ENCODE peak calls at places on chromosomes 6 and 20, in five cellular contexts. X, M, F, Y and J are unnamed samples.
A peak's percentile ranks its signal among the peaks of the same experiment; 100 is the strongest.

GRCh38 chr6:163122365-163122764 is 292.2 kb upstream of the QKI start:
- DNase-seq in X (no peak), M (no peak), F (no peak), Y (no peak), J (no peak)

GRCh38 chr6:14910692-14911547 is 334.9 kb upstream of the JARID2 start:
- DNase-seq in X (no peak), M (no peak), F (peak; percentile 72), Y (no peak), J (no peak)

GRCh38 chr6:142400495-142400894 is 98.7 kb downstream of the ADGRG6 start:
- DNase-seq in X (peak; percentile 72), M (no peak), F (no peak), Y (no peak), J (no peak)

GRCh38 chr6:89375427-89375868 is 22.9 kb upstream of the UBE2J1 start:
- DNase-seq in X (no peak), M (peak; percentile 50), F (peak; percentile 90), Y (peak; percentile 85), J (no peak)

GRCh38 chr20:3446779-3447178 is 24.0 kb upstream of the ATRN start:
- DNase-seq in X (no peak), M (peak; percentile 53), F (no peak), Y (no peak), J (no peak)

GRCh38 chr6:36422714-36423100 is 19.9 kb downstream of the PXT1 start:
- DNase-seq in X (no peak), M (no peak), F (no peak), Y (no peak), J (no peak)

GRCh38 chr6:103236923-103237322 is 1622.8 kb downstream of the HACE1 start:
- DNase-seq in X (no peak), M (peak; percentile 22), F (no peak), Y (no peak), J (no peak)

GRCh38 chr6:163985710-163986109 is 571.2 kb downstream of the QKI start:
- DNase-seq in X (peak; percentile 51), M (peak; percentile 2), F (peak; percentile 43), Y (no peak), J (no peak)

GRCh38 chr20:7010584-7010983 is 243.1 kb downstream of the BMP2 start:
- DNase-seq in X (no peak), M (no peak), F (no peak), Y (no peak), J (no peak)

GRCh38 chr20:23189341-23189740 is 103.2 kb upstream of the CD93 start:
- DNase-seq in X (no peak), M (no peak), F (no peak), Y (no peak), J (peak; percentile 53)

GRCh38 chr6:134510920-134511319 is 193.0 kb upstream of the SGK1 start:
- DNase-seq in X (no peak), M (no peak), F (peak; percentile 43), Y (no peak), J (no peak)

GRCh38 chr20:45774933-45775332 is 16.8 kb downstream of the WFDC3 start:
- DNase-seq in X (no peak), M (no peak), F (no peak), Y (no peak), J (no peak)

GRCh38 chr6:54830216-54830615 is 16.4 kb upstream of the FAM83B start:
- DNase-seq in X (no peak), M (no peak), F (no peak), Y (no peak), J (no peak)

GRCh38 chr20:17023811-17024210 is 203.0 kb upstream of the PCSK2 start:
- DNase-seq in X (peak; percentile 20), M (no peak), F (peak; percentile 7), Y (no peak), J (no peak)

GRCh38 chr6:137487181-137487910 is 6.8 kb downstream of the OLIG3 start:
- DNase-seq in X (no peak), M (no peak), F (no peak), Y (no peak), J (no peak)

GRCh38 chr20:2408111-2408510 is 27.4 kb downstream of the TGM6 start:
- DNase-seq in X (no peak), M (no peak), F (no peak), Y (no peak), J (no peak)

GRCh38 chr6:61886608-61887259 is 399.3 kb downstream of the KHDRBS2 start:
- DNase-seq in X (no peak), M (peak; percentile 17), F (no peak), Y (no peak), J (no peak)

GRCh38 chr6:169961772-169962561 is 210.5 kb downstream of the ERMARD start:
- DNase-seq in X (no peak), M (no peak), F (no peak), Y (no peak), J (peak; percentile 70)

GRCh38 chr20:3203315-3204123 is 963 bp downstream of the DDRGK1 start:
- DNase-seq in X (no peak), M (peak; percentile 39), F (peak; percentile 36), Y (no peak), J (no peak)

GRCh38 chr6:84442241-84442640 is 214.8 kb upstream of the CEP162 start:
- DNase-seq in X (no peak), M (no peak), F (no peak), Y (no peak), J (no peak)

GRCh38 chr20:8049321-8049720 is 29.8 kb upstream of the TMX4 start:
- DNase-seq in X (no peak), M (no peak), F (no peak), Y (no peak), J (no peak)

GRCh38 chr6:16807956-16808355 is 46.7 kb upstream of the ATXN1 start:
- DNase-seq in X (no peak), M (no peak), F (no peak), Y (no peak), J (no peak)

GRCh38 chr6:131251593-131252204 is 116.4 kb downstream of the AKAP7 start:
- DNase-seq in X (no peak), M (no peak), F (no peak), Y (no peak), J (no peak)

GRCh38 chr6:137217801-137218472 is 1.2 kb downstream of the IFNGR1 start:
- DNase-seq in X (peak; percentile 15), M (peak; percentile 6), F (peak; percentile 61), Y (peak; percentile 59), J (no peak)

GRCh38 chr6:70864404-70864803 is 92.5 kb downstream of the B3GAT2 start:
- DNase-seq in X (no peak), M (no peak), F (no peak), Y (no peak), J (no peak)

GRCh38 chr6:169156108-169156821 is 97.4 kb downstream of the THBS2 start:
- DNase-seq in X (peak; percentile 43), M (no peak), F (no peak), Y (no peak), J (peak; percentile 73)

GRCh38 chr6:142740449-142740848 is 204.5 kb downstream of the HIVEP2 start:
- DNase-seq in X (peak; percentile 37), M (no peak), F (no peak), Y (no peak), J (no peak)

GRCh38 chr6:113632220-113632864 is 224.8 kb upstream of the MARCKS start:
- DNase-seq in X (peak; percentile 93), M (peak; percentile 89), F (peak; percentile 69), Y (peak; percentile 79), J (no peak)

GRCh38 chr6:18262812-18263560 is 1.3 kb downstream of the DEK start:
- DNase-seq in X (no peak), M (peak; percentile 58), F (no peak), Y (no peak), J (no peak)

GRCh38 chr6:170286246-170286933 is 4.5 kb downstream of the DLL1 start:
- DNase-seq in X (peak; percentile 18), M (no peak), F (peak; percentile 52), Y (peak; percentile 69), J (no peak)

GRCh38 chr6:22476811-22477210 is 92.6 kb upstream of the HDGFL1 start:
- DNase-seq in X (peak; percentile 6), M (no peak), F (no peak), Y (no peak), J (no peak)

DNA sequence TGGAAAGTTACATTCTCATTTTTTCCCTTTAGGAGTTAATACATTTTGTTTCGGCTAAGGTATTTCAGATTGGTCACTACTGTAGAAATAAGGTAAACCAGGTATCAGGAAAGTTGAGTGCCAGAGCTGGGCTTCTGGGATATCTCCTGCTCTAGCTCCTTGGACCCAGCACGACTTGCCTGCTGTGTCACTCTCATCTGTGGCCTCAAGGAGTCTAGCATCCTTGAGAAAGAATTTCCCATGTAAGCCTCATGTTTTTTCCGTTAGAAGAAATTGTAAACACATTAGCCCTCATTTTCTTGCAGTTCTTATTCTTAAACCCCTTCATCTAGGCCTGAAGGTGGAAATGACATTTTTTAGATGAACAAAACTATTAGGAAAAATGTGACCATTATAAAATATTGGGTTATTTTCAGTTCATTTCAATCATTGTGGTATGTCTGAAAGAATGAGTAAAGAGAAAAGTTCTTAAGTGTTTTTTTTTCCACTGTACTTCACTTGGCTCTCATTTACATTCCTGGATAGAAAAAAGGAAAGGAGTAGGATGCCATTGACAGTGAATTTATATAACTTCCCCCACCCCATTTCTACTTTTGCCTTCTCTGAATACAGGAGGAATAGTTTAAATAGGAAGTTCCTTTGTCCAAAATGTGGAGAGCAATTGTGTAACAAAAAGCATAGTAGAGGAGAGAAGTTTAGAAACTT is 46.7 kb downstream of the CD2AP start:
- DNase-seq in X (peak; percentile 66), M (no peak), F (no peak), Y (no peak), J (no peak)
- H3K27ac ChIP-seq in X (no peak overlapping the region), M (no peak overlapping the region), F (no peak overlapping the region), Y (no peak overlapping the region), J (no peak overlapping the region)

DNA sequence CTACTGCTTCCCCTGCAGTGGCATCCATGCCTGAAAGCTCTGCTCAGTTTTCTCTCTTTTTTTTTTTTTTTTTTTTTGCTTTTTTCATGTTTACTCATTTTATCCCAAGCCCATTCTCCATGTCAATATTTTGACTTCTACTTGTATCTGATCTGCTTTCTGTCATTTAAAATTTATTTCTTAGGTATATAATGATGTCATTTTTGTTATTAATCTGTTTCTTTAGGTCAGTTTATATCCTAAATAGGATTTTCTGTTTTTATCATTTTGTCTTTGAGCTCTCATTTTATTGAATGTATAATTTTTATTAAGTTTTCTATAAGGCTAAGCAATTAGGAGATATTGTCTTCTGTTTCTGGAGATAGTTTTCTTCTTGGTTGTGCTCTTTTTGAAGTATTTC is 138.5 kb upstream of the PMEPA1 start:
- DNase-seq in X (no peak), M (no peak), F (no peak), Y (no peak), J (no peak)
- H3K4me3 ChIP-seq in X (no peak overlapping the region), M (no peak overlapping the region), F (no peak overlapping the region), Y (no peak overlapping the region), J (no peak overlapping the region)

GRCh38 chr6:10425973-10426780 is 11.3 kb upstream of the TFAP2A start:
- DNase-seq in X (peak; percentile 18), M (no peak), F (no peak), Y (no peak), J (no peak)
- TF ChIP-seq CTCF in X (no peak), M (no peak), F (no peak), Y (no peak), J (no peak)

GRCh38 chr6:7144810-7145209 is 37.0 kb downstream of the RREB1 start:
- DNase-seq in X (no peak), M (no peak), F (no peak), Y (no peak), J (no peak)

GRCh38 chr6:7143161-7143974 is 35.6 kb downstream of the RREB1 start:
- DNase-seq in X (no peak), M (no peak), F (no peak), Y (no peak), J (no peak)

GRCh38 chr6:7139835-7140470 is 32.2 kb downstream of the RREB1 start:
- DNase-seq in X (no peak), M (no peak), F (peak; percentile 54), Y (no peak), J (no peak)

GRCh38 chr6:7140631-7141366 is 33.0 kb downstream of the RREB1 start:
- DNase-seq in X (peak; percentile 54), M (peak; percentile 68), F (peak; percentile 90), Y (peak; percentile 95), J (peak; percentile 96)

GRCh38 chr6:7142228-7142801 is 34.6 kb downstream of the RREB1 start:
- DNase-seq in X (no peak), M (no peak), F (no peak), Y (peak; percentile 68), J (no peak)
- H3K27ac ChIP-seq in X (no peak overlapping the region), M (no peak overlapping the region), F (peak overlapping the region; percentile 99), Y (peak overlapping the region; percentile 99), J (peak overlapping the region; percentile 95)